ENCODE peak calls at places on chromosomes 6 and 20, in eight cellular contexts. F is choroid plexus epithelial cell; G is Calu3; S is NCI-H2171 treated with DMSO at 0.1 percent for 48 hours; A is nephron progenitor cell; I is neural progenitor cell; Y is activated effector memory CD4-positive, alpha-beta T cell treated with anti-CD3 and anti-CD28 coated beads, Interleukin-2, amount 50 U/mL, for 16 hours; P is activated CD4-positive, alpha-beta T cell treated with anti-CD3 and anti-CD28 coated beads, Interleukin-2, amount 50 U/mL, for 1 hour. B is an unnamed sample.

GRCh38 chr6:62285612-62286469 is at the start of gene KHDRBS2:
- DNase-seq in I (peak), P (no peak), A (peak), F (no peak), Y (no peak), G (no peak), S (peak), B (peak)

GRCh38 chr6:78561015-78561414 is 306.3 kb upstream of the IRAK1BP1 start:
- DNase-seq in Y (no peak), G (no peak), P (no peak), I (no peak), A (no peak), F (peak), S (no peak), B (no peak)

GRCh38 chr20:50267041-50267865 is 76.6 kb downstream of the CEBPB start:
- DNase-seq in Y (no peak), P (no peak), F (peak), G (peak), I (peak), S (peak), A (no peak), B (no peak)

GRCh38 chr20:31560900-31561598 is 44.0 kb upstream of the ID1 start:
- DNase-seq in G (peak), Y (no peak), F (peak), P (no peak), A (no peak), S (no peak), I (no peak), B (no peak)

GRCh38 chr20:3398681-3399252 is 8.7 kb downstream of the DNAAF9 start:
- DNase-seq in I (no peak), Y (no peak), P (no peak), F (no peak), A (no peak), G (no peak), S (no peak), B (no peak)

GRCh38 chr20:45014671-45015415 is 48.5 kb downstream of the STK4 start:
- DNase-seq in A (no peak), F (peak), Y (no peak), I (no peak), S (no peak), P (no peak), G (peak), B (no peak)

GRCh38 chr6:90110971-90111370 is 185.7 kb downstream of the BACH2 start:
- DNase-seq in Y (peak), A (no peak), G (no peak), I (no peak), F (no peak), S (no peak), P (peak), B (no peak)

GRCh38 chr6:169238766-169239165 is 14.9 kb downstream of the THBS2 start:
- DNase-seq in Y (peak), G (no peak), A (no peak), S (no peak), I (no peak), P (no peak), F (no peak), B (no peak)

GRCh38 chr6:62891065-62891647 is 320.1 kb upstream of the FKBP1C start:
- DNase-seq in I (peak), P (no peak), F (peak), A (no peak), S (no peak), Y (no peak), G (peak), B (no peak)

GRCh38 chr20:8749101-8749500 is 319.8 kb upstream of the PLCB4 start:
- DNase-seq in Y (no peak), F (no peak), I (no peak), A (no peak), G (no peak), S (no peak), P (no peak), B (no peak)

GRCh38 chr6:35583893-35584688 is 71.4 kb upstream of the TULP1 start:
- DNase-seq in A (peak), I (peak), F (peak), P (peak), S (peak), Y (peak), G (peak), B (no peak)

GRCh38 chr6:160667854-160668481 is 3.9 kb upstream of the LPA start:
- DNase-seq in S (peak), G (peak), P (peak), A (peak), Y (peak), F (peak), I (peak), B (no peak)

GRCh38 chr6:145544031-145544430 is 191.3 kb downstream of the EPM2A start:
- DNase-seq in S (no peak), Y (no peak), G (peak), P (no peak), A (no peak), I (peak), F (peak), B (no peak)

GRCh38 chr20:3786126-3786484 is 435 bp downstream of the CENPB start:
- DNase-seq in A (peak), Y (peak), P (peak), I (peak), G (no peak), F (peak), S (peak), B (no peak)

GRCh38 chr20:8800089-8800488 is 268.8 kb upstream of the PLCB4 start:
- DNase-seq in S (no peak), A (no peak), P (no peak), Y (no peak), I (no peak), F (no peak), G (no peak), B (no peak)

GRCh38 chr6:122736166-122736565 is 43.4 kb upstream of the FABP7 start:
- DNase-seq in F (no peak), G (no peak), Y (no peak), P (no peak), S (peak), I (no peak), A (no peak), B (no peak)

GRCh38 chr20:33392016-33392415 is 9.3 kb downstream of the CDK5RAP1 start:
- DNase-seq in S (peak), A (peak), F (peak), I (no peak), P (no peak), Y (peak), G (no peak), B (no peak)

GRCh38 chr20:35772563-35773058 is 796 bp downstream of the PHF20 start:
- DNase-seq in F (no peak), I (peak), S (no peak), Y (no peak), G (no peak), A (no peak), P (no peak), B (no peak)

GRCh38 chr6:127855542-127856159 is 45.2 kb downstream of the THEMIS start:
- DNase-seq in P (peak), S (no peak), G (peak), I (peak), Y (peak), A (no peak), F (peak), B (no peak)

GRCh38 chr6:130167655-130168054 is 55.1 kb downstream of the SAMD3 start:
- DNase-seq in A (no peak), F (peak), S (no peak), Y (no peak), I (no peak), P (no peak), G (no peak), B (no peak)

GRCh38 chr6:105041880-105042279 is 85.0 kb downstream of the LIN28B start:
- DNase-seq in G (no peak), A (no peak), P (no peak), F (no peak), S (no peak), I (no peak), Y (no peak), B (no peak)

B was measured in spleen.